ENCODE peak calls at places on chromosomes 2 and 18, in eight cellular contexts. One of them, this sample, is unnamed.

GRCh38 chr18:74478876-74479275 is 17.3 kb upstream of the CNDP2 start:
- DNase-seq in dermis blood vessel endothelial cell: no peak
- DNase-seq in SHP77 treated with DMSO at 0.1 percent for 48 hours: no peak
- DNase-seq in C1 segment of cervical spinal cord: no peak
- DNase-seq in AG08396: no peak
- DNase-seq in epithelial cell of esophagus: peak
- DNase-seq in T-helper 1 cell: no peak
- DNase-seq in stimulated activated CD4-positive, alpha-beta T cell treated with anti-CD3 and anti-CD28 coated beads, Interleukin-2, amount 100 ng/mL, for 24 hours: no peak
- DNase-seq in this sample: no peak

GRCh38 chr2:118588826-118589225 is 258.6 kb downstream of the EN1 start:
- DNase-seq in dermis blood vessel endothelial cell: no peak
- DNase-seq in SHP77 treated with DMSO at 0.1 percent for 48 hours: no peak
- DNase-seq in C1 segment of cervical spinal cord: no peak
- DNase-seq in AG08396: no peak
- DNase-seq in epithelial cell of esophagus: no peak
- DNase-seq in T-helper 1 cell: no peak
- DNase-seq in stimulated activated CD4-positive, alpha-beta T cell treated with anti-CD3 and anti-CD28 coated beads, Interleukin-2, amount 100 ng/mL, for 24 hours: no peak
- DNase-seq in this sample: no peak

GRCh38 chr2:60028819-60029218 is 524.6 kb downstream of the BCL11A start:
- DNase-seq in dermis blood vessel endothelial cell: no peak
- DNase-seq in SHP77 treated with DMSO at 0.1 percent for 48 hours: no peak
- DNase-seq in C1 segment of cervical spinal cord: no peak
- DNase-seq in AG08396: no peak
- DNase-seq in epithelial cell of esophagus: peak
- DNase-seq in T-helper 1 cell: no peak
- DNase-seq in stimulated activated CD4-positive, alpha-beta T cell treated with anti-CD3 and anti-CD28 coated beads, Interleukin-2, amount 100 ng/mL, for 24 hours: no peak
- DNase-seq in this sample: no peak

GRCh38 chr2:233706720-233707119 is 6.0 kb upstream of the UGT1A5 start:
- DNase-seq in dermis blood vessel endothelial cell: no peak
- DNase-seq in SHP77 treated with DMSO at 0.1 percent for 48 hours: no peak
- DNase-seq in C1 segment of cervical spinal cord: no peak
- DNase-seq in AG08396: peak
- DNase-seq in epithelial cell of esophagus: peak
- DNase-seq in T-helper 1 cell: no peak
- DNase-seq in stimulated activated CD4-positive, alpha-beta T cell treated with anti-CD3 and anti-CD28 coated beads, Interleukin-2, amount 100 ng/mL, for 24 hours: no peak
- DNase-seq in this sample: no peak

GRCh38 chr2:64262068-64262467 is 117.8 kb upstream of the PELI1 start:
- DNase-seq in dermis blood vessel endothelial cell: peak
- DNase-seq in SHP77 treated with DMSO at 0.1 percent for 48 hours: no peak
- DNase-seq in C1 segment of cervical spinal cord: no peak
- DNase-seq in AG08396: no peak
- DNase-seq in epithelial cell of esophagus: no peak
- DNase-seq in T-helper 1 cell: no peak
- DNase-seq in stimulated activated CD4-positive, alpha-beta T cell treated with anti-CD3 and anti-CD28 coated beads, Interleukin-2, amount 100 ng/mL, for 24 hours: no peak
- DNase-seq in this sample: no peak

GRCh38 chr2:15186118-15186517 is 375.0 kb downstream of the NBAS start:
- DNase-seq in dermis blood vessel endothelial cell: no peak
- DNase-seq in SHP77 treated with DMSO at 0.1 percent for 48 hours: no peak
- DNase-seq in C1 segment of cervical spinal cord: no peak
- DNase-seq in AG08396: no peak
- DNase-seq in epithelial cell of esophagus: no peak
- DNase-seq in T-helper 1 cell: no peak
- DNase-seq in stimulated activated CD4-positive, alpha-beta T cell treated with anti-CD3 and anti-CD28 coated beads, Interleukin-2, amount 100 ng/mL, for 24 hours: no peak
- DNase-seq in this sample: no peak

GRCh38 chr2:44743473-44743872 is 198.0 kb upstream of the SIX3 start:
- DNase-seq in dermis blood vessel endothelial cell: no peak
- DNase-seq in SHP77 treated with DMSO at 0.1 percent for 48 hours: no peak
- DNase-seq in C1 segment of cervical spinal cord: no peak
- DNase-seq in AG08396: no peak
- DNase-seq in epithelial cell of esophagus: no peak
- DNase-seq in T-helper 1 cell: no peak
- DNase-seq in stimulated activated CD4-positive, alpha-beta T cell treated with anti-CD3 and anti-CD28 coated beads, Interleukin-2, amount 100 ng/mL, for 24 hours: no peak
- DNase-seq in this sample: no peak

GRCh38 chr2:207138573-207139297 is 27.0 kb downstream of the KLF7 start:
- DNase-seq in dermis blood vessel endothelial cell: no peak
- DNase-seq in SHP77 treated with DMSO at 0.1 percent for 48 hours: no peak
- DNase-seq in C1 segment of cervical spinal cord: no peak
- DNase-seq in AG08396: no peak
- DNase-seq in epithelial cell of esophagus: no peak
- DNase-seq in T-helper 1 cell: no peak
- DNase-seq in stimulated activated CD4-positive, alpha-beta T cell treated with anti-CD3 and anti-CD28 coated beads, Interleukin-2, amount 100 ng/mL, for 24 hours: no peak
- DNase-seq in this sample: no peak

GRCh38 chr2:239286901-239287300 is 113.9 kb downstream of the HDAC4 start:
- DNase-seq in dermis blood vessel endothelial cell: peak
- DNase-seq in SHP77 treated with DMSO at 0.1 percent for 48 hours: no peak
- DNase-seq in C1 segment of cervical spinal cord: no peak
- DNase-seq in AG08396: no peak
- DNase-seq in epithelial cell of esophagus: no peak
- DNase-seq in T-helper 1 cell: no peak
- DNase-seq in stimulated activated CD4-positive, alpha-beta T cell treated with anti-CD3 and anti-CD28 coated beads, Interleukin-2, amount 100 ng/mL, for 24 hours: no peak
- DNase-seq in this sample: no peak

GRCh38 chr2:85169581-85169980 is 36.4 kb downstream of the TCF7L1 start:
- DNase-seq in dermis blood vessel endothelial cell: no peak
- DNase-seq in SHP77 treated with DMSO at 0.1 percent for 48 hours: no peak
- DNase-seq in C1 segment of cervical spinal cord: no peak
- DNase-seq in AG08396: no peak
- DNase-seq in epithelial cell of esophagus: no peak
- DNase-seq in T-helper 1 cell: no peak
- DNase-seq in stimulated activated CD4-positive, alpha-beta T cell treated with anti-CD3 and anti-CD28 coated beads, Interleukin-2, amount 100 ng/mL, for 24 hours: no peak
- DNase-seq in this sample: no peak

GRCh38 chr18:59024829-59025228 is 114.9 kb upstream of the SEC11C start:
- DNase-seq in dermis blood vessel endothelial cell: peak
- DNase-seq in SHP77 treated with DMSO at 0.1 percent for 48 hours: no peak
- DNase-seq in C1 segment of cervical spinal cord: no peak
- DNase-seq in AG08396: peak
- DNase-seq in epithelial cell of esophagus: peak
- DNase-seq in T-helper 1 cell: no peak
- DNase-seq in stimulated activated CD4-positive, alpha-beta T cell treated with anti-CD3 and anti-CD28 coated beads, Interleukin-2, amount 100 ng/mL, for 24 hours: no peak
- DNase-seq in this sample: no peak